ENCODE peak calls at places on chromosomes 5 and 9, in six cellular contexts. One of them, this sample, is unnamed.

GRCh38 chr9:134525841-134526797 is 115.5 kb upstream of the COL5A1 start:
- DNase-seq in fibroblast of lung: peak; percentile 29
- DNase-seq in choroid plexus epithelial cell: no peak
- DNase-seq in fibroblast of pulmonary artery: peak; percentile 52
- DNase-seq in amniotic stem cell: no peak
- DNase-seq in H7: peak; percentile 35
- DNase-seq in this sample: no peak

GRCh38 chr9:114278881-114279570 is 43.9 kb upstream of the ORM1 start:
- DNase-seq in fibroblast of pulmonary artery: peak; percentile 54
- DNase-seq in fibroblast of lung: peak; percentile 45
- DNase-seq in choroid plexus epithelial cell: peak; percentile 47
- DNase-seq in H7: peak; percentile 16
- DNase-seq in amniotic stem cell: no peak
- DNase-seq in this sample: peak; percentile 88

GRCh38 chr9:3936520-3937235 is 363.2 kb downstream of the GLIS3 start:
- DNase-seq in fibroblast of pulmonary artery: peak; percentile 29
- DNase-seq in choroid plexus epithelial cell: no peak
- DNase-seq in H7: no peak
- DNase-seq in amniotic stem cell: no peak
- DNase-seq in fibroblast of lung: peak; percentile 56
- DNase-seq in this sample: no peak

GRCh38 chr5:72397836-72398235 is 77.7 kb downstream of the PTCD2 start:
- DNase-seq in fibroblast of lung: no peak
- DNase-seq in amniotic stem cell: no peak
- DNase-seq in choroid plexus epithelial cell: no peak
- DNase-seq in fibroblast of pulmonary artery: no peak
- DNase-seq in H7: no peak
- DNase-seq in this sample: no peak

GRCh38 chr5:55427157-55427556 is 107.6 kb downstream of the PLPP1 start:
- DNase-seq in choroid plexus epithelial cell: peak; percentile 76
- DNase-seq in fibroblast of pulmonary artery: peak; percentile 70
- DNase-seq in amniotic stem cell: peak; percentile 24
- DNase-seq in fibroblast of lung: peak; percentile 89
- DNase-seq in H7: no peak
- DNase-seq in this sample: peak; percentile 17

GRCh38 chr5:172505403-172505759 is 51.1 kb upstream of the SH3PXD2B start:
- DNase-seq in choroid plexus epithelial cell: no peak
- DNase-seq in H7: no peak
- DNase-seq in fibroblast of pulmonary artery: no peak
- DNase-seq in amniotic stem cell: no peak
- DNase-seq in fibroblast of lung: no peak
- DNase-seq in this sample: no peak

GRCh38 chr5:83559141-83559785 is 87.7 kb downstream of the VCAN start:
- DNase-seq in choroid plexus epithelial cell: peak; percentile 35
- DNase-seq in fibroblast of pulmonary artery: no peak
- DNase-seq in H7: no peak
- DNase-seq in amniotic stem cell: no peak
- DNase-seq in fibroblast of lung: peak; percentile 28
- DNase-seq in this sample: no peak

GRCh38 chr5:13613621-13614020 is 330.9 kb downstream of the DNAH5 start:
- DNase-seq in amniotic stem cell: no peak
- DNase-seq in fibroblast of lung: no peak
- DNase-seq in H7: no peak
- DNase-seq in fibroblast of pulmonary artery: no peak
- DNase-seq in choroid plexus epithelial cell: no peak
- DNase-seq in this sample: no peak

GRCh38 chr5:74556631-74557595 is 83.6 kb downstream of the ENC1 start:
- DNase-seq in H7: no peak
- DNase-seq in amniotic stem cell: peak; percentile 35
- DNase-seq in choroid plexus epithelial cell: peak; percentile 37
- DNase-seq in fibroblast of lung: no peak
- DNase-seq in fibroblast of pulmonary artery: peak; percentile 56
- DNase-seq in this sample: peak; percentile 75

GRCh38 chr5:34656700-34657549 is 797 bp downstream of the RAI14 start:
- DNase-seq in amniotic stem cell: no peak
- DNase-seq in fibroblast of lung: no peak
- DNase-seq in choroid plexus epithelial cell: peak; percentile 33
- DNase-seq in H7: peak; percentile 73
- DNase-seq in fibroblast of pulmonary artery: no peak
- DNase-seq in this sample: peak; percentile 29

GRCh38 chr5:34526682-34527305 is 129.3 kb upstream of the RAI14 start:
- DNase-seq in H7: no peak
- DNase-seq in fibroblast of pulmonary artery: no peak
- DNase-seq in fibroblast of lung: no peak
- DNase-seq in choroid plexus epithelial cell: no peak
- DNase-seq in amniotic stem cell: no peak
- DNase-seq in this sample: no peak

GRCh38 chr9:110919609-110920008 is 118.7 kb downstream of the LPAR1 start:
- DNase-seq in choroid plexus epithelial cell: peak; percentile 65
- DNase-seq in fibroblast of lung: peak; percentile 92
- DNase-seq in fibroblast of pulmonary artery: peak; percentile 85
- DNase-seq in H7: no peak
- DNase-seq in amniotic stem cell: no peak
- DNase-seq in this sample: peak; percentile 40

GRCh38 chr9:92887880-92888338 is 10.1 kb upstream of the ZNF484 start:
- DNase-seq in choroid plexus epithelial cell: no peak
- DNase-seq in fibroblast of pulmonary artery: no peak
- DNase-seq in H7: no peak
- DNase-seq in fibroblast of lung: no peak
- DNase-seq in amniotic stem cell: no peak
- DNase-seq in this sample: no peak

GRCh38 chr9:121133104-121133816 is 58.5 kb downstream of the CNTRL start:
- DNase-seq in fibroblast of pulmonary artery: no peak
- DNase-seq in fibroblast of lung: no peak
- DNase-seq in H7: no peak
- DNase-seq in choroid plexus epithelial cell: no peak
- DNase-seq in amniotic stem cell: no peak
- DNase-seq in this sample: peak; percentile 51

GRCh38 chr5:36450229-36451024 is 148.7 kb upstream of the RANBP3L start:
- DNase-seq in fibroblast of pulmonary artery: no peak
- DNase-seq in amniotic stem cell: no peak
- DNase-seq in fibroblast of lung: no peak
- DNase-seq in choroid plexus epithelial cell: peak; percentile 59
- DNase-seq in H7: no peak
- DNase-seq in this sample: peak; percentile 61

GRCh38 chr5:36950586-36951457 is 74.3 kb downstream of the NIPBL start:
- DNase-seq in fibroblast of pulmonary artery: peak; percentile 49
- DNase-seq in H7: no peak
- DNase-seq in amniotic stem cell: no peak
- DNase-seq in fibroblast of lung: peak; percentile 45
- DNase-seq in choroid plexus epithelial cell: peak; percentile 66
- DNase-seq in this sample: peak; percentile 63

GRCh38 chr9:87701931-87702421 is 23.9 kb upstream of the CTSL start:
- DNase-seq in fibroblast of lung: no peak
- DNase-seq in amniotic stem cell: no peak
- DNase-seq in fibroblast of pulmonary artery: no peak
- DNase-seq in H7: peak; percentile 51
- DNase-seq in choroid plexus epithelial cell: peak; percentile 57
- DNase-seq in this sample: no peak

GRCh38 chr5:97541864-97542263 is 358.8 kb upstream of the RIOK2 start:
- DNase-seq in amniotic stem cell: no peak
- DNase-seq in fibroblast of pulmonary artery: no peak
- DNase-seq in choroid plexus epithelial cell: no peak
- DNase-seq in H7: no peak
- DNase-seq in fibroblast of lung: no peak
- DNase-seq in this sample: no peak

GRCh38 chr5:42109006-42109572 is 184.0 kb downstream of the FBXO4 start:
- DNase-seq in fibroblast of lung: no peak
- DNase-seq in H7: no peak
- DNase-seq in fibroblast of pulmonary artery: no peak
- DNase-seq in choroid plexus epithelial cell: no peak
- DNase-seq in amniotic stem cell: no peak
- DNase-seq in this sample: no peak

GRCh38 chr5:116378007-116378831 is 196.4 kb downstream of the SEMA6A start:
- DNase-seq in H7: no peak
- DNase-seq in choroid plexus epithelial cell: no peak
- DNase-seq in fibroblast of lung: no peak
- DNase-seq in amniotic stem cell: no peak
- DNase-seq in fibroblast of pulmonary artery: no peak
- DNase-seq in this sample: no peak

GRCh38 chr5:180631549-180632392 is 17.6 kb downstream of the FLT4 start:
- DNase-seq in choroid plexus epithelial cell: no peak
- DNase-seq in H7: peak; percentile 83
- DNase-seq in amniotic stem cell: no peak
- DNase-seq in fibroblast of pulmonary artery: no peak
- DNase-seq in fibroblast of lung: no peak
- DNase-seq in this sample: no peak

GRCh38 chr5:141875795-141876627 is 2.2 kb downstream of the PCDH1 start:
- DNase-seq in amniotic stem cell: no peak
- DNase-seq in fibroblast of pulmonary artery: peak; percentile 23
- DNase-seq in choroid plexus epithelial cell: no peak
- DNase-seq in fibroblast of lung: no peak
- DNase-seq in H7: peak; percentile 88
- DNase-seq in this sample: peak; percentile 64

GRCh38 chr9:37410969-37411785 is 11.3 kb upstream of the GRHPR start:
- DNase-seq in choroid plexus epithelial cell: peak; percentile 43
- DNase-seq in fibroblast of pulmonary artery: no peak
- DNase-seq in amniotic stem cell: no peak
- DNase-seq in fibroblast of lung: no peak
- DNase-seq in H7: peak; percentile 85
- DNase-seq in this sample: peak; percentile 25

GRCh38 chr9:135890896-135891631 is 16.3 kb downstream of the CAMSAP1 start:
- DNase-seq in fibroblast of pulmonary artery: no peak
- DNase-seq in choroid plexus epithelial cell: no peak
- DNase-seq in H7: no peak
- DNase-seq in fibroblast of lung: no peak
- DNase-seq in amniotic stem cell: no peak
- DNase-seq in this sample: peak; percentile 63

GRCh38 chr5:40689442-40689841 is 9.7 kb downstream of the PTGER4 start:
- DNase-seq in H7: no peak
- DNase-seq in choroid plexus epithelial cell: peak; percentile 96
- DNase-seq in fibroblast of pulmonary artery: peak; percentile 96
- DNase-seq in amniotic stem cell: peak; percentile 92
- DNase-seq in fibroblast of lung: peak; percentile 96
- DNase-seq in this sample: peak; percentile 93

GRCh38 chr5:167720676-167721260 is 570.7 kb upstream of the WWC1 start:
- DNase-seq in choroid plexus epithelial cell: peak; percentile 48
- DNase-seq in fibroblast of pulmonary artery: peak; percentile 31
- DNase-seq in fibroblast of lung: peak; percentile 27
- DNase-seq in H7: no peak
- DNase-seq in amniotic stem cell: no peak
- DNase-seq in this sample: no peak

GRCh38 chr5:72159501-72159911 is 52.2 kb downstream of the MAP1B start:
- DNase-seq in amniotic stem cell: no peak
- DNase-seq in fibroblast of pulmonary artery: peak; percentile 38
- DNase-seq in H7: no peak
- DNase-seq in choroid plexus epithelial cell: no peak
- DNase-seq in fibroblast of lung: no peak
- DNase-seq in this sample: no peak

GRCh38 chr5:177392765-177393164 is 7.7 kb downstream of the PFN3 start:
- DNase-seq in fibroblast of lung: no peak
- DNase-seq in H7: peak; percentile 35
- DNase-seq in choroid plexus epithelial cell: no peak
- DNase-seq in amniotic stem cell: no peak
- DNase-seq in fibroblast of pulmonary artery: no peak
- DNase-seq in this sample: no peak

GRCh38 chr9:90114641-90115040 is 509.8 kb downstream of the GADD45G start:
- DNase-seq in fibroblast of lung: no peak
- DNase-seq in H7: no peak
- DNase-seq in fibroblast of pulmonary artery: no peak
- DNase-seq in choroid plexus epithelial cell: peak; percentile 7
- DNase-seq in amniotic stem cell: no peak
- DNase-seq in this sample: peak; percentile 88

GRCh38 chr5:110544603-110545002 is 181.9 kb downstream of the TMEM232 start:
- DNase-seq in amniotic stem cell: no peak
- DNase-seq in H7: no peak
- DNase-seq in choroid plexus epithelial cell: no peak
- DNase-seq in fibroblast of lung: no peak
- DNase-seq in fibroblast of pulmonary artery: no peak
- DNase-seq in this sample: no peak

GRCh38 chr5:86679529-86679928 is 61.8 kb downstream of the COX7C start:
- DNase-seq in amniotic stem cell: peak; percentile 5
- DNase-seq in fibroblast of lung: peak; percentile 90
- DNase-seq in fibroblast of pulmonary artery: peak; percentile 86
- DNase-seq in choroid plexus epithelial cell: peak; percentile 92
- DNase-seq in H7: peak; percentile 7
- DNase-seq in this sample: peak; percentile 44

GRCh38 chr9:78606011-78606410 is 309.1 kb downstream of the PSAT1 start:
- DNase-seq in fibroblast of pulmonary artery: peak; percentile 58
- DNase-seq in fibroblast of lung: peak; percentile 20
- DNase-seq in choroid plexus epithelial cell: no peak
- DNase-seq in amniotic stem cell: no peak
- DNase-seq in H7: no peak
- DNase-seq in this sample: no peak

GRCh38 chr9:19102181-19102630 is 498 bp downstream of the HAUS6 start:
- DNase-seq in fibroblast of lung: no peak
- DNase-seq in H7: peak; percentile 67
- DNase-seq in fibroblast of pulmonary artery: no peak
- DNase-seq in choroid plexus epithelial cell: no peak
- DNase-seq in amniotic stem cell: no peak
- DNase-seq in this sample: peak; percentile 34

GRCh38 chr5:126166368-126166767 is 256.8 kb upstream of the GRAMD2B start:
- DNase-seq in choroid plexus epithelial cell: no peak
- DNase-seq in fibroblast of pulmonary artery: no peak
- DNase-seq in amniotic stem cell: no peak
- DNase-seq in H7: no peak
- DNase-seq in fibroblast of lung: no peak
- DNase-seq in this sample: no peak

GRCh38 chr5:131196331-131196730 is 25.6 kb downstream of the LYRM7 start:
- DNase-seq in fibroblast of pulmonary artery: no peak
- DNase-seq in choroid plexus epithelial cell: no peak
- DNase-seq in amniotic stem cell: no peak
- DNase-seq in fibroblast of lung: no peak
- DNase-seq in H7: no peak
- DNase-seq in this sample: no peak

GRCh38 chr5:176810084-176810597 is at the start of gene UNC5A:
- DNase-seq in fibroblast of lung: peak; percentile 20
- DNase-seq in choroid plexus epithelial cell: peak; percentile 41
- DNase-seq in H7: peak; percentile 97
- DNase-seq in fibroblast of pulmonary artery: peak; percentile 36
- DNase-seq in amniotic stem cell: no peak
- DNase-seq in this sample: peak; percentile 62

This sample was measured in mammary epithelial cell.